ENCODE peak calls at places on chromosomes 12 and 14, in nine cellular contexts. One of them, this sample, is unnamed.

GRCh38 chr12:107309020-107309419 is 215.7 kb upstream of the CRY1 start:
- ATAC-seq in heart left ventricle: no peak
- ATAC-seq in upper lobe of right lung: peak
- ATAC-seq in CD4-positive, alpha-beta T cell: peak
- ATAC-seq in upper lobe of left lung: no peak
- ATAC-seq in pancreas: no peak
- ATAC-seq in RWPE2: no peak
- ATAC-seq in mucosa of descending colon: peak
- ATAC-seq in A549: no peak
- ATAC-seq in this sample: no peak

GRCh38 chr14:99838555-99839193 is 45.5 kb downstream of the EML1 start:
- ATAC-seq in pancreas: peak
- ATAC-seq in upper lobe of right lung: peak
- ATAC-seq in mucosa of descending colon: no peak
- ATAC-seq in RWPE2: no peak
- ATAC-seq in heart left ventricle: no peak
- ATAC-seq in CD4-positive, alpha-beta T cell: no peak
- ATAC-seq in A549: peak
- ATAC-seq in upper lobe of left lung: peak
- ATAC-seq in this sample: no peak

GRCh38 chr12:12381982-12382381 is 25.1 kb downstream of the BORCS5 start:
- ATAC-seq in pancreas: no peak
- ATAC-seq in RWPE2: no peak
- ATAC-seq in mucosa of descending colon: no peak
- ATAC-seq in A549: no peak
- ATAC-seq in upper lobe of left lung: no peak
- ATAC-seq in upper lobe of right lung: no peak
- ATAC-seq in CD4-positive, alpha-beta T cell: no peak
- ATAC-seq in heart left ventricle: no peak
- ATAC-seq in this sample: no peak

GRCh38 chr12:42125372-42125767 is 19.3 kb downstream of the GXYLT1 start:
- ATAC-seq in mucosa of descending colon: no peak
- ATAC-seq in upper lobe of right lung: no peak
- ATAC-seq in heart left ventricle: no peak
- ATAC-seq in RWPE2: no peak
- ATAC-seq in pancreas: no peak
- ATAC-seq in CD4-positive, alpha-beta T cell: no peak
- ATAC-seq in A549: peak
- ATAC-seq in upper lobe of left lung: no peak
- ATAC-seq in this sample: no peak

GRCh38 chr12:2959194-2959507 is at the start of gene TEAD4:
- ATAC-seq in CD4-positive, alpha-beta T cell: no peak
- ATAC-seq in mucosa of descending colon: peak
- ATAC-seq in RWPE2: peak
- ATAC-seq in upper lobe of right lung: peak
- ATAC-seq in A549: peak
- ATAC-seq in heart left ventricle: no peak
- ATAC-seq in upper lobe of left lung: peak
- ATAC-seq in pancreas: peak
- ATAC-seq in this sample: peak

GRCh38 chr12:3655331-3655900 is 97.5 kb downstream of the CRACR2A start:
- ATAC-seq in heart left ventricle: no peak
- ATAC-seq in upper lobe of left lung: no peak
- ATAC-seq in CD4-positive, alpha-beta T cell: peak
- ATAC-seq in A549: peak
- ATAC-seq in RWPE2: peak
- ATAC-seq in pancreas: peak
- ATAC-seq in mucosa of descending colon: peak
- ATAC-seq in upper lobe of right lung: peak
- ATAC-seq in this sample: no peak

GRCh38 chr12:31722580-31722979 is 6.2 kb downstream of the AMN1 start:
- ATAC-seq in upper lobe of left lung: no peak
- ATAC-seq in A549: no peak
- ATAC-seq in RWPE2: no peak
- ATAC-seq in CD4-positive, alpha-beta T cell: no peak
- ATAC-seq in mucosa of descending colon: no peak
- ATAC-seq in heart left ventricle: no peak
- ATAC-seq in upper lobe of right lung: no peak
- ATAC-seq in pancreas: no peak
- ATAC-seq in this sample: no peak

GRCh38 chr14:77212933-77213656 is 31.5 kb downstream of the TMEM63C start:
- ATAC-seq in pancreas: peak
- ATAC-seq in RWPE2: peak
- ATAC-seq in CD4-positive, alpha-beta T cell: no peak
- ATAC-seq in upper lobe of right lung: peak
- ATAC-seq in upper lobe of left lung: peak
- ATAC-seq in heart left ventricle: no peak
- ATAC-seq in A549: peak
- ATAC-seq in mucosa of descending colon: peak
- ATAC-seq in this sample: no peak

GRCh38 chr12:45890276-45890675 is 100.1 kb downstream of the SCAF11 start:
- ATAC-seq in upper lobe of right lung: no peak
- ATAC-seq in CD4-positive, alpha-beta T cell: no peak
- ATAC-seq in mucosa of descending colon: no peak
- ATAC-seq in A549: no peak
- ATAC-seq in RWPE2: no peak
- ATAC-seq in heart left ventricle: no peak
- ATAC-seq in upper lobe of left lung: no peak
- ATAC-seq in pancreas: no peak
- ATAC-seq in this sample: no peak

GRCh38 chr12:45895961-45896360 is 94.4 kb downstream of the SCAF11 start:
- ATAC-seq in CD4-positive, alpha-beta T cell: no peak
- ATAC-seq in pancreas: no peak
- ATAC-seq in mucosa of descending colon: no peak
- ATAC-seq in A549: no peak
- ATAC-seq in upper lobe of right lung: no peak
- ATAC-seq in upper lobe of left lung: no peak
- ATAC-seq in RWPE2: no peak
- ATAC-seq in heart left ventricle: no peak
- ATAC-seq in this sample: no peak

GRCh38 chr12:45898094-45898493 is 92.3 kb downstream of the SCAF11 start:
- ATAC-seq in heart left ventricle: no peak
- ATAC-seq in upper lobe of left lung: no peak
- ATAC-seq in CD4-positive, alpha-beta T cell: no peak
- ATAC-seq in mucosa of descending colon: no peak
- ATAC-seq in pancreas: no peak
- ATAC-seq in RWPE2: no peak
- ATAC-seq in upper lobe of right lung: no peak
- ATAC-seq in A549: no peak
- ATAC-seq in this sample: no peak

GRCh38 chr12:45887544-45887943 is 102.8 kb downstream of the SCAF11 start:
- ATAC-seq in RWPE2: no peak
- ATAC-seq in mucosa of descending colon: no peak
- ATAC-seq in pancreas: no peak
- ATAC-seq in heart left ventricle: no peak
- ATAC-seq in A549: no peak
- ATAC-seq in upper lobe of right lung: no peak
- ATAC-seq in CD4-positive, alpha-beta T cell: no peak
- ATAC-seq in upper lobe of left lung: no peak
- ATAC-seq in this sample: no peak

GRCh38 chr12:45893240-45893639 is 97.1 kb downstream of the SCAF11 start:
- ATAC-seq in CD4-positive, alpha-beta T cell: no peak
- ATAC-seq in RWPE2: no peak
- ATAC-seq in upper lobe of right lung: no peak
- ATAC-seq in A549: peak
- ATAC-seq in upper lobe of left lung: no peak
- ATAC-seq in pancreas: no peak
- ATAC-seq in mucosa of descending colon: no peak
- ATAC-seq in heart left ventricle: no peak
- ATAC-seq in this sample: no peak
- TF ChIP-seq CTCF in CD4-positive, alpha-beta T cell: no peak
- TF ChIP-seq CTCF in RWPE2: no peak
- TF ChIP-seq CTCF in upper lobe of right lung: no peak
- TF ChIP-seq CTCF in A549: peak
- TF ChIP-seq CTCF in upper lobe of left lung: no peak
- TF ChIP-seq CTCF in pancreas: no peak
- TF ChIP-seq CTCF in mucosa of descending colon: no peak
- TF ChIP-seq CTCF in heart left ventricle: no peak
- TF ChIP-seq CTCF in this sample: no peak

DNA sequence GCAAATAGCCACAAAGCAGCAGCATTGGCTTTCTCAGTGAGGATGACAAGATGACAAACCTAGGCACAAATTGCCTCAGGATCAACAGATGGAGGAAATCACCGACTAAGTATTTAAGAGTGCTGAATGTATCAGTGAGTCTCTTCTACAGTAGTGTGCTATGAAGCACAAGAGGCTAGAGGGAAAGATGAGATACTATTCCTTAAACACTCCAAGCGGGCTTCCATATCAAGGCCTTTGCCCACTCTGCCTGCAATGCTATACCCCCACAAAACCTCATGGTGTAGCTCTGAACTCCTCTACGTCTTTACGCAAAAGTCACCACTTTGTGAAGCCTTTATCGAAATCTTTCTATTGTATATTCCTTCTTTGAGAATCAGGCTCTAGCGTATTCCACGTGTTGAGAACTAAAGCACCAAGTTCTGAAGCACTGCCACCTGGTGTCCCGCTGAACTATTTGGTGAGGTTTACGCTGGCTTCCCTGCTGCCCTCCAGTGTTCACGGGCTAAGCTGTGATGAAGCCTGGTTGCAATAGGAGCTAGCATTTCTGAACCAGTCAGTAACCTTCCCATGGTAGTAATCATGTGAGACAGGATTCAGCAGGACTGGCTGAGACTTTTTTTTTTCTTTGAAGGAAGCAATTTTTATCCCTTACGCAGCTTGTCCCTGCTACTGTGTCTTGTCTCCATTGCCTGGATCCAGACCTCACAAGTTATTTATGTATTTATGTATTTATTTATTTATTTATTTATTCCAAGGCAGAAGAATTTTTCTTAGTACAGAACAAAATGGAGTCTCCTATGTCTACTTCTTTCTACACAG is 426.5 kb upstream of the OR4E1 start:
- ATAC-seq in upper lobe of left lung: peak
- ATAC-seq in heart left ventricle: peak
- ATAC-seq in CD4-positive, alpha-beta T cell: peak
- ATAC-seq in A549: peak
- ATAC-seq in RWPE2: peak
- ATAC-seq in mucosa of descending colon: peak
- ATAC-seq in pancreas: peak
- ATAC-seq in upper lobe of right lung: peak
- ATAC-seq in this sample: peak
- TF ChIP-seq CTCF in upper lobe of left lung: no peak
- TF ChIP-seq CTCF in heart left ventricle: peak
- TF ChIP-seq CTCF in CD4-positive, alpha-beta T cell: peak
- TF ChIP-seq CTCF in A549: peak
- TF ChIP-seq CTCF in RWPE2: peak
- TF ChIP-seq CTCF in mucosa of descending colon: no peak
- TF ChIP-seq CTCF in pancreas: no peak
- TF ChIP-seq CTCF in upper lobe of right lung: peak
- TF ChIP-seq CTCF in this sample: peak

GRCh38 chr14:22474730-22475351 is 114.2 kb downstream of the DAD1 start:
- ATAC-seq in heart left ventricle: no peak
- ATAC-seq in CD4-positive, alpha-beta T cell: no peak
- ATAC-seq in A549: no peak
- ATAC-seq in upper lobe of right lung: no peak
- ATAC-seq in upper lobe of left lung: no peak
- ATAC-seq in pancreas: no peak
- ATAC-seq in mucosa of descending colon: no peak
- ATAC-seq in RWPE2: peak
- ATAC-seq in this sample: no peak

GRCh38 chr14:22469541-22470303 is 119.3 kb downstream of the DAD1 start:
- ATAC-seq in upper lobe of right lung: no peak
- ATAC-seq in mucosa of descending colon: no peak
- ATAC-seq in pancreas: no peak
- ATAC-seq in A549: no peak
- ATAC-seq in heart left ventricle: no peak
- ATAC-seq in upper lobe of left lung: no peak
- ATAC-seq in RWPE2: no peak
- ATAC-seq in CD4-positive, alpha-beta T cell: no peak
- ATAC-seq in this sample: no peak

GRCh38 chr14:22472935-22473854 is 115.8 kb downstream of the DAD1 start:
- ATAC-seq in upper lobe of right lung: peak
- ATAC-seq in A549: peak
- ATAC-seq in pancreas: peak
- ATAC-seq in RWPE2: peak
- ATAC-seq in upper lobe of left lung: no peak
- ATAC-seq in CD4-positive, alpha-beta T cell: no peak
- ATAC-seq in mucosa of descending colon: peak
- ATAC-seq in heart left ventricle: no peak
- ATAC-seq in this sample: no peak

GRCh38 chr14:22472466-22472865 is 116.6 kb downstream of the DAD1 start:
- ATAC-seq in CD4-positive, alpha-beta T cell: no peak
- ATAC-seq in A549: no peak
- ATAC-seq in upper lobe of left lung: no peak
- ATAC-seq in heart left ventricle: no peak
- ATAC-seq in pancreas: no peak
- ATAC-seq in RWPE2: no peak
- ATAC-seq in upper lobe of right lung: no peak
- ATAC-seq in mucosa of descending colon: no peak
- ATAC-seq in this sample: no peak

DNA sequence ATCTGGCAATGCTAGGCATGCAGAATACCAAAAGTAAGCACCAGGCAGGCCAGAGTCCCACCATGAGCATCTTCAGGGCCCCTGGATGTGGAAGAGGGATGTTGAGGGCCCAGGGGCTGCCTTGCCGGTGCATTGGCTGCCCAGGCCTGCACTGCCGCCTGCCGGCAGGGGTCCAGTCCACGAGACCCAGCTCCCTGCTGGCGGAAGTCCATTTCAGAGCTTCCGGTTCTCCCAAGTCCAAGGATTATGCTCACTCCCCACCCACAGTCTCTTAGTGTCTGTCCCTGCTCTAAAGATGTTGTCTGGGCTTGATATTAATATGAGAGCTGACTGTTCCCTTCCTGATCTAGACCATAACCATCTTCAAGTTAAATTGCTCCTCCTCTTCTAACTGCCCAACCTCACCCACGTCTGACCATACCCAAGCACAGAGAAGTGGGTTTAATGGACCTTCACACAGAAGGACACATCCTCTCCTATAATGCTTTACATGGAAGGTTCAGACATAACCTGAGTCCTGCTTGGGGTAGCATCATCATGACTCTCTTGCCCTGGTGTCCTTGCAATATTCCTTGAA is 117.4 kb downstream of the DAD1 start:
- ATAC-seq in RWPE2: peak
- ATAC-seq in A549: peak
- ATAC-seq in heart left ventricle: no peak
- ATAC-seq in mucosa of descending colon: peak
- ATAC-seq in pancreas: peak
- ATAC-seq in upper lobe of left lung: no peak
- ATAC-seq in upper lobe of right lung: peak
- ATAC-seq in CD4-positive, alpha-beta T cell: no peak
- ATAC-seq in this sample: no peak
- TF ChIP-seq CTCF in RWPE2: peak
- TF ChIP-seq CTCF in A549: peak
- TF ChIP-seq CTCF in heart left ventricle: peak
- TF ChIP-seq CTCF in mucosa of descending colon: no peak
- TF ChIP-seq CTCF in pancreas: no peak
- TF ChIP-seq CTCF in upper lobe of left lung: no peak
- TF ChIP-seq CTCF in upper lobe of right lung: peak
- TF ChIP-seq CTCF in CD4-positive, alpha-beta T cell: no peak
- TF ChIP-seq CTCF in this sample: peak

DNA sequence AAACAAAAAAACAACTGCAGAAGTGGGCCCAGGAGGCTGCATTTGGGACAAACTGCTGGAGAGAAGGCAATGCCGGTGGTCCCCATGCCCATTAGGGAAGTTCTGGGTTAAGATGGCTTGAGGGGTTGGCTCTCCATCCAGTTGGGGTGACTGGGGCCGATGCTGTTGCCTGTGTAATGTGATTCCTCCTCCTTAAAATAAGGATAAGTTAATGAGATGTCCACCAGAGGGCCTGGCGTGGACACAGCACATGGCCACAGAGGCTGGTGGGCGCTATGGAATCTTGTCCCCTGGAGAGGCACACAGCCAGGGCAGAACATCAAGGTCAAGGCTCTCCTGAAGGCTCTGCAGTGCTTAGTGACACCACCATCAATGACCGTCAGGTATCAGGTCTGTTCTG is 1.0 kb upstream of the TESC start:
- ATAC-seq in RWPE2: peak
- ATAC-seq in mucosa of descending colon: no peak
- ATAC-seq in upper lobe of left lung: no peak
- ATAC-seq in A549: peak
- ATAC-seq in heart left ventricle: no peak
- ATAC-seq in upper lobe of right lung: no peak
- ATAC-seq in pancreas: peak
- ATAC-seq in CD4-positive, alpha-beta T cell: no peak
- ATAC-seq in this sample: no peak
- TF ChIP-seq CTCF in RWPE2: peak
- TF ChIP-seq CTCF in mucosa of descending colon: no peak
- TF ChIP-seq CTCF in upper lobe of left lung: no peak
- TF ChIP-seq CTCF in A549: peak
- TF ChIP-seq CTCF in heart left ventricle: peak
- TF ChIP-seq CTCF in upper lobe of right lung: peak
- TF ChIP-seq CTCF in pancreas: no peak
- TF ChIP-seq CTCF in CD4-positive, alpha-beta T cell: no peak
- TF ChIP-seq CTCF in this sample: no peak